ENCODE peak calls at places on chromosomes 13 and 19, in ten cellular contexts. F, H, X, L, W, G, P, C, S and I are unnamed samples.

GRCh38 chr13:23320926-23321533 is 112.5 kb downstream of the SACS start:
- DNase-seq in L (no peak), W (no peak), X (no peak), F (no peak), S (no peak), P (no peak), G (no peak), C (no peak), H (no peak), I (no peak)

GRCh38 chr19:4704317-4704673 is 19.3 kb downstream of the DPP9 start:
- DNase-seq in F (no peak), C (no peak), S (no peak), G (no peak), H (no peak), X (no peak), W (no peak), P (no peak), L (no peak), I (no peak)

GRCh38 chr19:1251503-1252220 is 3.3 kb downstream of the MIDN start:
- DNase-seq in G (no peak), H (no peak), L (peak; percentile 29), S (no peak), X (no peak), C (no peak), F (no peak), W (no peak), P (no peak), I (no peak)

GRCh38 chr13:24011266-24011665 is 114.0 kb upstream of the C1QTNF9B start:
- DNase-seq in X (no peak), P (no peak), W (no peak), C (no peak), L (no peak), F (no peak), S (no peak), G (no peak), H (no peak), I (no peak)

GRCh38 chr19:50465986-50466771 is 10.1 kb upstream of the EMC10 start:
- DNase-seq in S (no peak), H (peak; percentile 78), C (peak; percentile 52), X (no peak), G (no peak), L (no peak), W (no peak), P (peak; percentile 77), F (no peak), I (peak; percentile 84)

GRCh38 chr13:73708393-73708985 is 425.7 kb downstream of the KLF12 start:
- DNase-seq in C (peak; percentile 77), G (peak; percentile 26), S (no peak), W (peak; percentile 23), X (peak; percentile 67), L (peak; percentile 51), F (no peak), H (peak; percentile 24), P (peak; percentile 27), I (peak; percentile 60)

GRCh38 chr13:107860284-107860683 is 355.1 kb downstream of the LIG4 start:
- DNase-seq in F (no peak), X (no peak), W (no peak), G (no peak), S (no peak), P (no peak), C (no peak), H (no peak), L (no peak), I (no peak)

GRCh38 chr19:45860359-45861259 is 2.3 kb downstream of the SYMPK start:
- DNase-seq in S (no peak), L (no peak), X (no peak), W (no peak), G (no peak), F (no peak), C (no peak), P (no peak), H (no peak), I (no peak)

GRCh38 chr19:50894478-50895356 is 16.5 kb downstream of the KLK4 start:
- DNase-seq in P (no peak), C (no peak), F (no peak), G (no peak), X (no peak), H (no peak), W (no peak), L (no peak), S (no peak), I (no peak)

GRCh38 chr13:106680796-106681482 is 113.0 kb upstream of the ARGLU1 start:
- DNase-seq in W (no peak), X (no peak), G (no peak), L (peak; percentile 44), F (no peak), H (no peak), P (no peak), C (no peak), S (no peak), I (no peak)

GRCh38 chr19:18021121-18021755 is 13.3 kb downstream of the ARRDC2 start:
- DNase-seq in F (no peak), H (no peak), P (peak; percentile 55), X (peak; percentile 82), S (no peak), W (peak; percentile 79), L (no peak), C (no peak), G (no peak), I (no peak)

GRCh38 chr13:25977671-25978070 is 74.1 kb downstream of the SHISA2 start:
- DNase-seq in W (no peak), P (no peak), L (no peak), S (no peak), C (no peak), F (no peak), G (no peak), H (no peak), X (no peak), I (no peak)

GRCh38 chr13:29576581-29576980 is 18.9 kb downstream of the SLC7A1 start:
- DNase-seq in W (no peak), G (no peak), S (no peak), P (no peak), H (no peak), F (no peak), C (no peak), L (no peak), X (no peak), I (no peak)

GRCh38 chr19:14544977-14545715 is 15.8 kb downstream of the TECR start:
- DNase-seq in F (no peak), W (no peak), S (no peak), H (peak; percentile 73), C (no peak), G (no peak), X (peak; percentile 33), L (no peak), P (peak; percentile 94), I (no peak)

GRCh38 chr13:113965383-113965874 is 8.4 kb downstream of the C13orf46 start:
- DNase-seq in W (no peak), C (no peak), H (no peak), G (no peak), X (no peak), L (no peak), P (no peak), F (no peak), S (no peak), I (no peak)

GRCh38 chr13:109715902-109716301 is 70.5 kb downstream of the IRS2 start:
- DNase-seq in H (no peak), W (no peak), X (peak; percentile 55), F (peak; percentile 17), C (no peak), P (no peak), G (no peak), L (no peak), S (no peak), I (peak; percentile 78)

GRCh38 chr19:38204096-38204495 is 19.9 kb downstream of the DPF1 start:
- DNase-seq in W (no peak), C (no peak), G (no peak), F (no peak), X (no peak), S (no peak), H (peak; percentile 69), L (no peak), P (peak; percentile 76), I (no peak)

GRCh38 chr19:17577698-17578097 is 22.2 kb downstream of the COLGALT1 start:
- DNase-seq in C (no peak), L (no peak), F (no peak), P (no peak), G (no peak), H (no peak), W (no peak), S (no peak), X (no peak), I (no peak)

GRCh38 chr19:15213715-15214381 is 13.1 kb upstream of the NOTCH3 start:
- DNase-seq in S (no peak), W (no peak), C (no peak), H (no peak), P (no peak), G (no peak), L (no peak), F (peak; percentile 56), X (peak; percentile 28), I (no peak)

GRCh38 chr19:17902701-17903100 is 30.1 kb upstream of the CCDC124 start:
- DNase-seq in C (no peak), S (no peak), W (peak; percentile 67), G (peak; percentile 79), X (peak; percentile 85), F (peak; percentile 7), P (no peak), H (no peak), L (no peak), I (peak; percentile 81)

GRCh38 chr19:11295665-11296245 is at the start of gene TSPAN16:
- DNase-seq in P (no peak), G (no peak), X (no peak), W (no peak), F (no peak), L (no peak), H (no peak), S (no peak), C (no peak), I (no peak)

GRCh38 chr19:54434862-54435174 is 14.2 kb upstream of the LENG8 start:
- DNase-seq in H (no peak), P (no peak), G (no peak), L (no peak), X (no peak), C (no peak), F (no peak), S (no peak), W (no peak), I (no peak)

GRCh38 chr19:45245334-45245787 is at the start of gene EXOC3L2:
- DNase-seq in C (no peak), H (no peak), F (no peak), S (no peak), W (no peak), L (no peak), X (no peak), G (no peak), P (no peak), I (no peak)

GRCh38 chr13:93552596-93552995 is 326.0 kb downstream of the GPC6 start:
- DNase-seq in H (no peak), G (peak; percentile 24), S (no peak), X (no peak), F (no peak), W (no peak), L (no peak), P (no peak), C (no peak), I (no peak)

GRCh38 chr13:72141845-72142470 is 275.0 kb upstream of the DACH1 start:
- DNase-seq in G (no peak), X (peak; percentile 11), W (no peak), L (no peak), P (no peak), S (no peak), F (no peak), H (no peak), C (no peak), I (no peak)

GRCh38 chr19:44625531-44626066 is 12.2 kb downstream of the IGSF23 start:
- DNase-seq in H (no peak), P (no peak), C (no peak), F (no peak), W (no peak), G (no peak), S (no peak), L (no peak), X (no peak), I (no peak)

GRCh38 chr19:2543463-2544442 is 67.8 kb downstream of the GADD45B start:
- DNase-seq in C (peak; percentile 76), L (peak; percentile 84), H (peak; percentile 56), G (peak; percentile 24), X (peak; percentile 98), F (peak; percentile 94), S (peak; percentile 37), W (peak; percentile 79), P (peak; percentile 93), I (peak; percentile 77)

GRCh38 chr13:108496364-108497215 is 132.8 kb upstream of the MYO16 start:
- DNase-seq in X (no peak), L (peak; percentile 10), H (no peak), F (no peak), P (no peak), W (no peak), C (no peak), S (no peak), G (peak; percentile 71), I (no peak)